ENCODE peak calls at places on chromosomes 5 and 9, in nine cellular contexts. One of them, this sample, is unnamed.

GRCh38 chr5:55306641-55307382 is 682 bp downstream of the DHX29 start:
- DNase-seq in CD8-positive, alpha-beta memory T cell: no peak
- DNase-seq in cardiac muscle cell: peak; percentile 12
- DNase-seq in kidney tubule cell: no peak
- DNase-seq in hypothalamus: no peak
- DNase-seq in AG04449: no peak
- DNase-seq in activated CD8-positive, alpha-beta memory T cell treated with anti-CD3 and anti-CD28 coated beads for 48 hours: no peak
- DNase-seq in brain microvascular endothelial cell: peak; percentile 6
- DNase-seq in activated CD8-positive, alpha-beta T cell treated with anti-CD3 and anti-CD28 coated beads for 36 hours: no peak
- DNase-seq in this sample: no peak

GRCh38 chr5:58066557-58066956 is 393.3 kb downstream of the PLK2 start:
- DNase-seq in CD8-positive, alpha-beta memory T cell: no peak
- DNase-seq in cardiac muscle cell: no peak
- DNase-seq in kidney tubule cell: no peak
- DNase-seq in hypothalamus: no peak
- DNase-seq in AG04449: no peak
- DNase-seq in activated CD8-positive, alpha-beta memory T cell treated with anti-CD3 and anti-CD28 coated beads for 48 hours: no peak
- DNase-seq in brain microvascular endothelial cell: no peak
- DNase-seq in activated CD8-positive, alpha-beta T cell treated with anti-CD3 and anti-CD28 coated beads for 36 hours: no peak
- DNase-seq in this sample: no peak

GRCh38 chr9:19720374-19720773 is 68.5 kb downstream of the SLC24A2 start:
- DNase-seq in CD8-positive, alpha-beta memory T cell: no peak
- DNase-seq in cardiac muscle cell: peak; percentile 88
- DNase-seq in kidney tubule cell: peak; percentile 33
- DNase-seq in hypothalamus: no peak
- DNase-seq in AG04449: no peak
- DNase-seq in activated CD8-positive, alpha-beta memory T cell treated with anti-CD3 and anti-CD28 coated beads for 48 hours: no peak
- DNase-seq in brain microvascular endothelial cell: peak; percentile 35
- DNase-seq in activated CD8-positive, alpha-beta T cell treated with anti-CD3 and anti-CD28 coated beads for 36 hours: no peak
- DNase-seq in this sample: no peak

GRCh38 chr9:24879591-24879990 is 333.9 kb upstream of the IZUMO3 start:
- DNase-seq in CD8-positive, alpha-beta memory T cell: no peak
- DNase-seq in cardiac muscle cell: peak; percentile 16
- DNase-seq in kidney tubule cell: no peak
- DNase-seq in hypothalamus: no peak
- DNase-seq in AG04449: no peak
- DNase-seq in activated CD8-positive, alpha-beta memory T cell treated with anti-CD3 and anti-CD28 coated beads for 48 hours: no peak
- DNase-seq in brain microvascular endothelial cell: no peak
- DNase-seq in activated CD8-positive, alpha-beta T cell treated with anti-CD3 and anti-CD28 coated beads for 36 hours: no peak
- DNase-seq in this sample: no peak

GRCh38 chr5:135131801-135132675 is 98.0 kb upstream of the PITX1 start:
- DNase-seq in CD8-positive, alpha-beta memory T cell: no peak
- DNase-seq in cardiac muscle cell: no peak
- DNase-seq in kidney tubule cell: no peak
- DNase-seq in hypothalamus: no peak
- DNase-seq in AG04449: no peak
- DNase-seq in activated CD8-positive, alpha-beta memory T cell treated with anti-CD3 and anti-CD28 coated beads for 48 hours: no peak
- DNase-seq in brain microvascular endothelial cell: peak; percentile 7
- DNase-seq in activated CD8-positive, alpha-beta T cell treated with anti-CD3 and anti-CD28 coated beads for 36 hours: no peak
- DNase-seq in this sample: no peak

GRCh38 chr9:132827366-132827765 is 50.7 kb downstream of the AK8 start:
- DNase-seq in CD8-positive, alpha-beta memory T cell: no peak
- DNase-seq in cardiac muscle cell: no peak
- DNase-seq in kidney tubule cell: no peak
- DNase-seq in hypothalamus: no peak
- DNase-seq in AG04449: no peak
- DNase-seq in activated CD8-positive, alpha-beta memory T cell treated with anti-CD3 and anti-CD28 coated beads for 48 hours: no peak
- DNase-seq in brain microvascular endothelial cell: no peak
- DNase-seq in activated CD8-positive, alpha-beta T cell treated with anti-CD3 and anti-CD28 coated beads for 36 hours: no peak
- DNase-seq in this sample: no peak

GRCh38 chr5:137286025-137286610 is 213.0 kb downstream of the SPOCK1 start:
- DNase-seq in CD8-positive, alpha-beta memory T cell: no peak
- DNase-seq in cardiac muscle cell: peak; percentile 31
- DNase-seq in kidney tubule cell: no peak
- DNase-seq in hypothalamus: no peak
- DNase-seq in AG04449: no peak
- DNase-seq in activated CD8-positive, alpha-beta memory T cell treated with anti-CD3 and anti-CD28 coated beads for 48 hours: no peak
- DNase-seq in brain microvascular endothelial cell: no peak
- DNase-seq in activated CD8-positive, alpha-beta T cell treated with anti-CD3 and anti-CD28 coated beads for 36 hours: no peak
- DNase-seq in this sample: no peak

GRCh38 chr9:116861321-116861720 is 174.2 kb downstream of the TRIM32 start:
- DNase-seq in CD8-positive, alpha-beta memory T cell: no peak
- DNase-seq in cardiac muscle cell: no peak
- DNase-seq in kidney tubule cell: no peak
- DNase-seq in hypothalamus: no peak
- DNase-seq in AG04449: no peak
- DNase-seq in activated CD8-positive, alpha-beta memory T cell treated with anti-CD3 and anti-CD28 coated beads for 48 hours: no peak
- DNase-seq in brain microvascular endothelial cell: no peak
- DNase-seq in activated CD8-positive, alpha-beta T cell treated with anti-CD3 and anti-CD28 coated beads for 36 hours: no peak
- DNase-seq in this sample: no peak

GRCh38 chr9:16175461-16175860 is 622.6 kb downstream of the CCDC171 start:
- DNase-seq in CD8-positive, alpha-beta memory T cell: no peak
- DNase-seq in cardiac muscle cell: no peak
- DNase-seq in kidney tubule cell: peak; percentile 51
- DNase-seq in hypothalamus: no peak
- DNase-seq in AG04449: no peak
- DNase-seq in activated CD8-positive, alpha-beta memory T cell treated with anti-CD3 and anti-CD28 coated beads for 48 hours: no peak
- DNase-seq in brain microvascular endothelial cell: no peak
- DNase-seq in activated CD8-positive, alpha-beta T cell treated with anti-CD3 and anti-CD28 coated beads for 36 hours: no peak
- DNase-seq in this sample: no peak

GRCh38 chr5:180074462-180074861 is 2.9 kb upstream of the RNF130 start:
- DNase-seq in CD8-positive, alpha-beta memory T cell: no peak
- DNase-seq in cardiac muscle cell: no peak
- DNase-seq in kidney tubule cell: no peak
- DNase-seq in hypothalamus: no peak
- DNase-seq in AG04449: no peak
- DNase-seq in activated CD8-positive, alpha-beta memory T cell treated with anti-CD3 and anti-CD28 coated beads for 48 hours: no peak
- DNase-seq in brain microvascular endothelial cell: no peak
- DNase-seq in activated CD8-positive, alpha-beta T cell treated with anti-CD3 and anti-CD28 coated beads for 36 hours: no peak
- DNase-seq in this sample: no peak

GRCh38 chr5:122773615-122774014 is 1.3 kb upstream of the SNX2 start:
- DNase-seq in CD8-positive, alpha-beta memory T cell: no peak
- DNase-seq in cardiac muscle cell: no peak
- DNase-seq in kidney tubule cell: peak; percentile 73
- DNase-seq in hypothalamus: no peak
- DNase-seq in AG04449: no peak
- DNase-seq in activated CD8-positive, alpha-beta memory T cell treated with anti-CD3 and anti-CD28 coated beads for 48 hours: no peak
- DNase-seq in brain microvascular endothelial cell: no peak
- DNase-seq in activated CD8-positive, alpha-beta T cell treated with anti-CD3 and anti-CD28 coated beads for 36 hours: no peak
- DNase-seq in this sample: no peak

GRCh38 chr5:68548959-68549676 is 333.6 kb downstream of the PIK3R1 start:
- DNase-seq in CD8-positive, alpha-beta memory T cell: no peak
- DNase-seq in cardiac muscle cell: no peak
- DNase-seq in kidney tubule cell: peak; percentile 42
- DNase-seq in hypothalamus: no peak
- DNase-seq in AG04449: peak; percentile 68
- DNase-seq in activated CD8-positive, alpha-beta memory T cell treated with anti-CD3 and anti-CD28 coated beads for 48 hours: no peak
- DNase-seq in brain microvascular endothelial cell: peak; percentile 62
- DNase-seq in activated CD8-positive, alpha-beta T cell treated with anti-CD3 and anti-CD28 coated beads for 36 hours: no peak
- DNase-seq in this sample: no peak

GRCh38 chr5:62385136-62385535 is 18.6 kb downstream of the DIMT1 start:
- DNase-seq in CD8-positive, alpha-beta memory T cell: no peak
- DNase-seq in cardiac muscle cell: no peak
- DNase-seq in kidney tubule cell: no peak
- DNase-seq in hypothalamus: no peak
- DNase-seq in AG04449: no peak
- DNase-seq in activated CD8-positive, alpha-beta memory T cell treated with anti-CD3 and anti-CD28 coated beads for 48 hours: no peak
- DNase-seq in brain microvascular endothelial cell: no peak
- DNase-seq in activated CD8-positive, alpha-beta T cell treated with anti-CD3 and anti-CD28 coated beads for 36 hours: no peak
- DNase-seq in this sample: no peak

GRCh38 chr9:124855944-124856773 is 2.9 kb downstream of the WDR38 start:
- DNase-seq in CD8-positive, alpha-beta memory T cell: no peak
- DNase-seq in cardiac muscle cell: peak; percentile 37
- DNase-seq in kidney tubule cell: peak; percentile 58
- DNase-seq in hypothalamus: no peak
- DNase-seq in AG04449: no peak
- DNase-seq in activated CD8-positive, alpha-beta memory T cell treated with anti-CD3 and anti-CD28 coated beads for 48 hours: no peak
- DNase-seq in brain microvascular endothelial cell: no peak
- DNase-seq in activated CD8-positive, alpha-beta T cell treated with anti-CD3 and anti-CD28 coated beads for 36 hours: peak; percentile 41
- DNase-seq in this sample: no peak

GRCh38 chr5:173420108-173420507 is 91.9 kb upstream of the STC2 start:
- DNase-seq in CD8-positive, alpha-beta memory T cell: no peak
- DNase-seq in cardiac muscle cell: no peak
- DNase-seq in kidney tubule cell: no peak
- DNase-seq in hypothalamus: no peak
- DNase-seq in AG04449: no peak
- DNase-seq in activated CD8-positive, alpha-beta memory T cell treated with anti-CD3 and anti-CD28 coated beads for 48 hours: no peak
- DNase-seq in brain microvascular endothelial cell: no peak
- DNase-seq in activated CD8-positive, alpha-beta T cell treated with anti-CD3 and anti-CD28 coated beads for 36 hours: no peak
- DNase-seq in this sample: no peak

GRCh38 chr5:38827525-38827924 is 18.3 kb upstream of the OSMR start:
- DNase-seq in CD8-positive, alpha-beta memory T cell: no peak
- DNase-seq in cardiac muscle cell: no peak
- DNase-seq in kidney tubule cell: no peak
- DNase-seq in hypothalamus: no peak
- DNase-seq in AG04449: no peak
- DNase-seq in activated CD8-positive, alpha-beta memory T cell treated with anti-CD3 and anti-CD28 coated beads for 48 hours: no peak
- DNase-seq in brain microvascular endothelial cell: no peak
- DNase-seq in activated CD8-positive, alpha-beta T cell treated with anti-CD3 and anti-CD28 coated beads for 36 hours: no peak
- DNase-seq in this sample: no peak

GRCh38 chr5:45643051-45643450 is 53.1 kb downstream of the HCN1 start:
- DNase-seq in CD8-positive, alpha-beta memory T cell: no peak
- DNase-seq in cardiac muscle cell: no peak
- DNase-seq in kidney tubule cell: no peak
- DNase-seq in hypothalamus: no peak
- DNase-seq in AG04449: no peak
- DNase-seq in activated CD8-positive, alpha-beta memory T cell treated with anti-CD3 and anti-CD28 coated beads for 48 hours: no peak
- DNase-seq in brain microvascular endothelial cell: no peak
- DNase-seq in activated CD8-positive, alpha-beta T cell treated with anti-CD3 and anti-CD28 coated beads for 36 hours: no peak
- DNase-seq in this sample: no peak

GRCh38 chr9:70408393-70409040 is 5.9 kb downstream of the KLF9 start:
- DNase-seq in CD8-positive, alpha-beta memory T cell: no peak
- DNase-seq in cardiac muscle cell: no peak
- DNase-seq in kidney tubule cell: peak; percentile 19
- DNase-seq in hypothalamus: no peak
- DNase-seq in AG04449: no peak
- DNase-seq in activated CD8-positive, alpha-beta memory T cell treated with anti-CD3 and anti-CD28 coated beads for 48 hours: no peak
- DNase-seq in brain microvascular endothelial cell: no peak
- DNase-seq in activated CD8-positive, alpha-beta T cell treated with anti-CD3 and anti-CD28 coated beads for 36 hours: no peak
- DNase-seq in this sample: no peak

GRCh38 chr5:91366571-91366970 is 16.5 kb downstream of the ARRDC3 start:
- DNase-seq in CD8-positive, alpha-beta memory T cell: no peak
- DNase-seq in cardiac muscle cell: no peak
- DNase-seq in kidney tubule cell: no peak
- DNase-seq in hypothalamus: no peak
- DNase-seq in AG04449: no peak
- DNase-seq in activated CD8-positive, alpha-beta memory T cell treated with anti-CD3 and anti-CD28 coated beads for 48 hours: no peak
- DNase-seq in brain microvascular endothelial cell: no peak
- DNase-seq in activated CD8-positive, alpha-beta T cell treated with anti-CD3 and anti-CD28 coated beads for 36 hours: no peak
- DNase-seq in this sample: no peak

GRCh38 chr5:176388003-176388340 is 426 bp downstream of the NOP16 start:
- DNase-seq in CD8-positive, alpha-beta memory T cell: no peak
- DNase-seq in cardiac muscle cell: peak; percentile 26
- DNase-seq in kidney tubule cell: peak; percentile 38
- DNase-seq in hypothalamus: peak; percentile 35
- DNase-seq in AG04449: no peak
- DNase-seq in activated CD8-positive, alpha-beta memory T cell treated with anti-CD3 and anti-CD28 coated beads for 48 hours: no peak
- DNase-seq in brain microvascular endothelial cell: peak; percentile 22
- DNase-seq in activated CD8-positive, alpha-beta T cell treated with anti-CD3 and anti-CD28 coated beads for 36 hours: peak; percentile 20
- DNase-seq in this sample: no peak

GRCh38 chr9:110141118-110141797 is 66.7 kb downstream of the C9orf152 start:
- DNase-seq in CD8-positive, alpha-beta memory T cell: no peak
- DNase-seq in cardiac muscle cell: no peak
- DNase-seq in kidney tubule cell: peak; percentile 99
- DNase-seq in hypothalamus: no peak
- DNase-seq in AG04449: peak; percentile 98
- DNase-seq in activated CD8-positive, alpha-beta memory T cell treated with anti-CD3 and anti-CD28 coated beads for 48 hours: no peak
- DNase-seq in brain microvascular endothelial cell: peak; percentile 94
- DNase-seq in activated CD8-positive, alpha-beta T cell treated with anti-CD3 and anti-CD28 coated beads for 36 hours: no peak
- DNase-seq in this sample: no peak

GRCh38 chr9:122347348-122348287 is 23.2 kb upstream of the PTGS1 start:
- DNase-seq in CD8-positive, alpha-beta memory T cell: no peak
- DNase-seq in cardiac muscle cell: no peak
- DNase-seq in kidney tubule cell: peak; percentile 33
- DNase-seq in hypothalamus: no peak
- DNase-seq in AG04449: no peak
- DNase-seq in activated CD8-positive, alpha-beta memory T cell treated with anti-CD3 and anti-CD28 coated beads for 48 hours: no peak
- DNase-seq in brain microvascular endothelial cell: no peak
- DNase-seq in activated CD8-positive, alpha-beta T cell treated with anti-CD3 and anti-CD28 coated beads for 36 hours: peak; percentile 35
- DNase-seq in this sample: no peak

GRCh38 chr9:134660407-134660806 is 18.8 kb downstream of the COL5A1 start:
- DNase-seq in CD8-positive, alpha-beta memory T cell: no peak
- DNase-seq in cardiac muscle cell: no peak
- DNase-seq in kidney tubule cell: no peak
- DNase-seq in hypothalamus: no peak
- DNase-seq in AG04449: no peak
- DNase-seq in activated CD8-positive, alpha-beta memory T cell treated with anti-CD3 and anti-CD28 coated beads for 48 hours: no peak
- DNase-seq in brain microvascular endothelial cell: peak; percentile 49
- DNase-seq in activated CD8-positive, alpha-beta T cell treated with anti-CD3 and anti-CD28 coated beads for 36 hours: peak; percentile 60
- DNase-seq in this sample: no peak

GRCh38 chr5:9654886-9655285 is 24.7 kb upstream of the TAS2R1 start:
- DNase-seq in CD8-positive, alpha-beta memory T cell: no peak
- DNase-seq in cardiac muscle cell: no peak
- DNase-seq in kidney tubule cell: no peak
- DNase-seq in hypothalamus: no peak
- DNase-seq in AG04449: peak; percentile 84
- DNase-seq in activated CD8-positive, alpha-beta memory T cell treated with anti-CD3 and anti-CD28 coated beads for 48 hours: no peak
- DNase-seq in brain microvascular endothelial cell: peak; percentile 76
- DNase-seq in activated CD8-positive, alpha-beta T cell treated with anti-CD3 and anti-CD28 coated beads for 36 hours: no peak
- DNase-seq in this sample: no peak

GRCh38 chr9:119968837-119969707 is 599.8 kb upstream of the BRINP1 start:
- DNase-seq in CD8-positive, alpha-beta memory T cell: peak; percentile 7
- DNase-seq in cardiac muscle cell: peak; percentile 84
- DNase-seq in kidney tubule cell: peak; percentile 74
- DNase-seq in hypothalamus: peak; percentile 56
- DNase-seq in AG04449: peak; percentile 28
- DNase-seq in activated CD8-positive, alpha-beta memory T cell treated with anti-CD3 and anti-CD28 coated beads for 48 hours: peak; percentile 8
- DNase-seq in brain microvascular endothelial cell: peak; percentile 74
- DNase-seq in activated CD8-positive, alpha-beta T cell treated with anti-CD3 and anti-CD28 coated beads for 36 hours: peak; percentile 61
- DNase-seq in this sample: peak; percentile 18

GRCh38 chr9:83962165-83962564 is 17.9 kb downstream of the HNRNPK start:
- DNase-seq in CD8-positive, alpha-beta memory T cell: no peak
- DNase-seq in cardiac muscle cell: no peak
- DNase-seq in kidney tubule cell: peak; percentile 72
- DNase-seq in hypothalamus: no peak
- DNase-seq in AG04449: no peak
- DNase-seq in activated CD8-positive, alpha-beta memory T cell treated with anti-CD3 and anti-CD28 coated beads for 48 hours: no peak
- DNase-seq in brain microvascular endothelial cell: no peak
- DNase-seq in activated CD8-positive, alpha-beta T cell treated with anti-CD3 and anti-CD28 coated beads for 36 hours: no peak
- DNase-seq in this sample: no peak

GRCh38 chr5:81779125-81779934 is 28.4 kb upstream of the SSBP2 start:
- DNase-seq in CD8-positive, alpha-beta memory T cell: peak; percentile 6
- DNase-seq in cardiac muscle cell: no peak
- DNase-seq in kidney tubule cell: peak; percentile 43
- DNase-seq in hypothalamus: peak; percentile 25
- DNase-seq in AG04449: no peak
- DNase-seq in activated CD8-positive, alpha-beta memory T cell treated with anti-CD3 and anti-CD28 coated beads for 48 hours: peak; percentile 9
- DNase-seq in brain microvascular endothelial cell: no peak
- DNase-seq in activated CD8-positive, alpha-beta T cell treated with anti-CD3 and anti-CD28 coated beads for 36 hours: peak; percentile 58
- DNase-seq in this sample: peak; percentile 40

GRCh38 chr5:11384441-11385250 is 519.6 kb downstream of the CTNND2 start:
- DNase-seq in CD8-positive, alpha-beta memory T cell: no peak
- DNase-seq in cardiac muscle cell: peak; percentile 57
- DNase-seq in kidney tubule cell: peak; percentile 31
- DNase-seq in hypothalamus: no peak
- DNase-seq in AG04449: no peak
- DNase-seq in activated CD8-positive, alpha-beta memory T cell treated with anti-CD3 and anti-CD28 coated beads for 48 hours: no peak
- DNase-seq in brain microvascular endothelial cell: no peak
- DNase-seq in activated CD8-positive, alpha-beta T cell treated with anti-CD3 and anti-CD28 coated beads for 36 hours: no peak
- DNase-seq in this sample: peak; percentile 15

GRCh38 chr5:157575096-157575872 is at the start of gene ADAM19:
- DNase-seq in CD8-positive, alpha-beta memory T cell: peak; percentile 41
- DNase-seq in cardiac muscle cell: peak; percentile 75
- DNase-seq in kidney tubule cell: peak; percentile 42
- DNase-seq in hypothalamus: no peak
- DNase-seq in AG04449: no peak
- DNase-seq in activated CD8-positive, alpha-beta memory T cell treated with anti-CD3 and anti-CD28 coated beads for 48 hours: peak; percentile 18
- DNase-seq in brain microvascular endothelial cell: no peak
- DNase-seq in activated CD8-positive, alpha-beta T cell treated with anti-CD3 and anti-CD28 coated beads for 36 hours: peak; percentile 37
- DNase-seq in this sample: peak; percentile 68

GRCh38 chr9:87006956-87007355 is 59.6 kb upstream of the GAS1 start:
- DNase-seq in CD8-positive, alpha-beta memory T cell: no peak
- DNase-seq in cardiac muscle cell: no peak
- DNase-seq in kidney tubule cell: no peak
- DNase-seq in hypothalamus: no peak
- DNase-seq in AG04449: no peak
- DNase-seq in activated CD8-positive, alpha-beta memory T cell treated with anti-CD3 and anti-CD28 coated beads for 48 hours: no peak
- DNase-seq in brain microvascular endothelial cell: no peak
- DNase-seq in activated CD8-positive, alpha-beta T cell treated with anti-CD3 and anti-CD28 coated beads for 36 hours: no peak
- DNase-seq in this sample: no peak

GRCh38 chr9:126690431-126691051 is 76.8 kb downstream of the LMX1B start:
- DNase-seq in CD8-positive, alpha-beta memory T cell: peak; percentile 24
- DNase-seq in cardiac muscle cell: peak; percentile 76
- DNase-seq in kidney tubule cell: peak; percentile 51
- DNase-seq in hypothalamus: no peak
- DNase-seq in AG04449: no peak
- DNase-seq in activated CD8-positive, alpha-beta memory T cell treated with anti-CD3 and anti-CD28 coated beads for 48 hours: peak; percentile 53
- DNase-seq in brain microvascular endothelial cell: no peak
- DNase-seq in activated CD8-positive, alpha-beta T cell treated with anti-CD3 and anti-CD28 coated beads for 36 hours: peak; percentile 75
- DNase-seq in this sample: no peak